ENCODE peak calls at places on chromosomes 2 and 18, in ten cellular contexts. O, H, T, Y, I, P, C, R, A and Z are unnamed samples.

GRCh38 chr2:178296394-178297090 is 102.2 kb downstream of the OSBPL6 start:
- DNase-seq in O (no peak), H (no peak), T (no peak), Y (peak), I (no peak), P (no peak), C (no peak), R (no peak), A (no peak), Z (no peak)

GRCh38 chr2:159946326-159946992 is 116.0 kb downstream of the PLA2R1 start:
- DNase-seq in O (peak), H (no peak), T (no peak), Y (no peak), I (no peak), P (no peak), C (peak), R (no peak), A (no peak), Z (no peak)

GRCh38 chr2:119338826-119339561 is 27.6 kb downstream of the C2orf76 start:
- DNase-seq in O (no peak), H (peak), T (no peak), Y (no peak), I (no peak), P (no peak), C (no peak), R (no peak), A (peak), Z (no peak)

GRCh38 chr2:623384-623922 is 53.8 kb downstream of the TMEM18 start:
- DNase-seq in O (no peak), H (no peak), T (no peak), Y (no peak), I (no peak), P (no peak), C (no peak), R (peak), A (no peak), Z (no peak)

GRCh38 chr2:199870581-199870980 is 19.6 kb upstream of the FTCDNL1 start:
- DNase-seq in O (no peak), H (no peak), T (no peak), Y (no peak), I (no peak), P (no peak), C (no peak), R (no peak), A (no peak), Z (no peak)

GRCh38 chr2:227862741-227863588 is 8.5 kb upstream of the DAW1 start:
- DNase-seq in O (peak), H (no peak), T (no peak), Y (peak), I (no peak), P (peak), C (peak), R (no peak), A (no peak), Z (no peak)

GRCh38 chr2:119426801-119427395 is 4.8 kb upstream of the TMEM37 start:
- DNase-seq in O (peak), H (peak), T (no peak), Y (no peak), I (peak), P (peak), C (no peak), R (peak), A (no peak), Z (no peak)

GRCh38 chr2:149832256-149832655 is 244.7 kb upstream of the MMADHC start:
- DNase-seq in O (no peak), H (no peak), T (no peak), Y (no peak), I (no peak), P (no peak), C (peak), R (no peak), A (no peak), Z (no peak)

GRCh38 chr18:38241736-38242135 is 676.1 kb upstream of the CELF4 start:
- DNase-seq in O (peak), H (no peak), T (no peak), Y (no peak), I (no peak), P (no peak), C (no peak), R (no peak), A (no peak), Z (no peak)

GRCh38 chr2:14684516-14684915 is 52.0 kb downstream of the LRATD1 start:
- DNase-seq in O (no peak), H (no peak), T (no peak), Y (no peak), I (no peak), P (no peak), C (no peak), R (no peak), A (no peak), Z (no peak)

GRCh38 chr2:189657867-189658266 is 3.4 kb upstream of the ASNSD1 start:
- DNase-seq in O (no peak), H (peak), T (no peak), Y (no peak), I (peak), P (no peak), C (peak), R (peak), A (peak), Z (no peak)

GRCh38 chr2:102425441-102426132 is 2.6 kb downstream of the IL18RAP start:
- DNase-seq in O (no peak), H (no peak), T (no peak), Y (no peak), I (no peak), P (no peak), C (no peak), R (no peak), A (no peak), Z (no peak)

GRCh38 chr2:229343661-229344060 is 72.6 kb upstream of the PID1 start:
- DNase-seq in O (no peak), H (no peak), T (no peak), Y (no peak), I (no peak), P (no peak), C (no peak), R (no peak), A (no peak), Z (no peak)

GRCh38 chr18:74526478-74526877 is 7.8 kb upstream of the CNDP1 start:
- DNase-seq in O (no peak), H (no peak), T (no peak), Y (no peak), I (peak), P (no peak), C (no peak), R (no peak), A (no peak), Z (no peak)

GRCh38 chr18:78721281-78721949 is 258.2 kb upstream of the SALL3 start:
- DNase-seq in O (no peak), H (no peak), T (no peak), Y (no peak), I (no peak), P (no peak), C (no peak), R (no peak), A (no peak), Z (no peak)

GRCh38 chr18:52334307-52334706 is 5.7 kb upstream of the DCC start:
- DNase-seq in O (no peak), H (no peak), T (no peak), Y (no peak), I (no peak), P (no peak), C (no peak), R (no peak), A (no peak), Z (no peak)
- TF ChIP-seq CTCF in O (no peak), H (no peak), T (no peak), Y (no peak), I (no peak), P (no peak), C (no peak), R (no peak), A (no peak), Z (no peak)

DNA sequence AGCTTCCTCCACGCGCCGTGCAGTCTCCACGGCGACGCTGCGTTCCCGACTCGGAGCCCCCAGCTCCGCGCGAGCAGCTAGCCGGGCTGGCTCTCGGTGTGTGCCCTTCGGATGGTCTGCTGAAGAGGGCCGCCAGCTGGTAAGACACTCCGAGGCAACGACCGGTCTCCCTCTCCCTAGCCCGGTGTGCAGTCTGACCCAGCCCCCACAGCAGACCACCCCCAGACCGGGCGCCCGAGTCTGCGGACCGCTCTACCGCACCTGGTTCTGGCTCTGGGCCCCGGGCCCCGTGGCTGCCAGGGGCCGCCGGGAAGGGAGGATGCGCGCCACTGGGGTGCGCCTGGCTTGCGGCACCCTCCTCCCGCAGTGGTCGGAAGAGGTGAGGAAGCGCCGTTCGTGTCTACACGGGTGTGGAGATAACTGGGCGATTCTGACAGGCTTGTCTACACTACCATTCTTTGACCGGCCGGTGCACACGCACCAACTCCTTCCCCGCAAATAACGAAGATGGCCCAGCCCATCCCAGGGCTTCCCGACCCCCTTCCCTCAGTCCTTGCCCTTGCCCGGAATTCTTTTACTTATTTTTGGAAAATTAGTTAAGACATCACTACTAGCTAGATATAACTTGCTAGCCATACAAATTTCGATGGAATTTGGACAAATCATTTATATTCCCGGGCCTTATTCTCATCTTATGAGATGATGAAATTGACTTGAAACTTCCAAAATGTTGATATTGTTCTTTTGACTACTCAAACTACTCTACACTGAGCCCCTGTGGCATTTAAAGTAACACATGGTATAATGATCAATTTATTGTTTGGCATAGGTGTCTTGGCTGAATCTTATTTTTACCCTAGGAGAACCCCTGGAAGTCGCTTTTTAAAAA is 1.1 kb downstream of the ERICH2 start:
- DNase-seq in O (peak), H (no peak), T (peak), Y (no peak), I (no peak), P (no peak), C (no peak), R (peak), A (no peak), Z (no peak)
- TF ChIP-seq CTCF in O (no peak), H (no peak), T (no peak), Y (no peak), I (no peak), P (no peak), C (no peak), R (no peak), A (no peak), Z (no peak)

DNA sequence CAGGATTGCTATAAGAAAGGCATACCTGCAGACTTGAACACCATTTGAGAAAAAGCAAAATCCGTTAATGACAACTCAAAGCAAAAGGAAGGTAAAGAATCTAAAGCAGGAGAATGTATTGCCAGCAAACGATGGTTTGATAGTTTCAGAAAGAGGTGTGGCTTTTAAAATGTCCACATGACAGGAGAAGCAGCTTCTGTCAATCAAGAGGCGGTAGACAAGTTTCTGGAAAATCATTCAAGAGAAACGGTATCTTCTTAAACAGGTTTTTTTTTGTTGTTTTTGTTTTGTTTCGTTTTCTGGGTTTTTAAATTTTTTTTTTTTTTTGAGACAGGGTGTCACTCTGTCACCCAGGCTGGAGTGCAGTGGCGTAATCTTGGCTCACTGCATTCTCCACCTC is 13.8 kb downstream of the CLEC4F start:
- DNase-seq in O (no peak), H (no peak), T (no peak), Y (no peak), I (no peak), P (no peak), C (no peak), R (no peak), A (no peak), Z (no peak)
- TF ChIP-seq CTCF in O (no peak), H (no peak), T (no peak), Y (no peak), I (no peak), P (no peak), C (no peak), R (no peak), A (no peak), Z (no peak)

GRCh38 chr2:126864861-126865260 is 33.8 kb upstream of the TEX51 start:
- DNase-seq in O (no peak), H (no peak), T (no peak), Y (no peak), I (no peak), P (no peak), C (no peak), R (peak), A (no peak), Z (no peak)
- TF ChIP-seq CTCF in O (peak), H (no peak), T (no peak), Y (no peak), I (no peak), P (no peak), C (peak), R (no peak), A (no peak), Z (no peak)

DNA sequence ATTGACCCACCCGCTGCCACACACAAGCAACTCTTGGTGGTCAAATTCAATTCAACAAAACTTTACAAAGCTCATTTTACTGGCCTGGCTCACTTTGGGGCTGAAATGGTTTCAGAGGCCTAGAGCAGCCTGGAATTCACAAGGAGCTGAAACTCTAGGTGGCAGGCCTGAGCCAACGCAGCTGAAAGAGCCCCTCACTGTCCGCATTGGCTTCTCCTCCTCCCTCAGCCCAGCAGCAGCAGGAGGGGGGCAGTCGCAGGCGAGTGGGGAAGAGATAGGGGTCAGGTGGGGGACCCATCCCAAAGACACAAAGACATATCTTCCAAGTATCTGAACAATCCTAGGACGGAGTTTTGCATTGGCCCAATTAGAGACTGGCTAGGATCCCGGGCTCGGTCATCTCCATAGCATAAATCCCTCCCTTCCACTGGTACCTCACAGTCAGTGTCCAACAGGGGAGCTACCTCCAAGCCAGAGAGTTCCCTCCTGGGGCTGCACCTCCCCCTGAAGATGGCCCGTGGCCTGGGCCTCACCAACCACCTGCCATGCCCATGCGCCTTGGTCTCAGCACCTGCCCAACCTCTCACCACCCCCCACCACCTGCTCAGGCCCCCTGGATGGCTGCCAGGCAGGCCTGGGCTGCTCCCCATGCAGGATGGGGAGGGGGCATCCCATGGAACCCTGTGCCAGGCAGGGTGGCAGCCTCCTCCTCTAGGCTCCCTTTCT is 113.4 kb downstream of the ZBTB7C start:
- DNase-seq in O (peak), H (no peak), T (peak), Y (no peak), I (no peak), P (no peak), C (peak), R (no peak), A (no peak), Z (peak)
- TF ChIP-seq CTCF in O (peak), H (no peak), T (no peak), Y (peak), I (no peak), P (no peak), C (peak), R (no peak), A (no peak), Z (peak)

GRCh38 chr2:158575051-158575635 is 118.4 kb downstream of the PKP4 start:
- DNase-seq in O (no peak), H (no peak), T (no peak), Y (no peak), I (no peak), P (no peak), C (peak), R (no peak), A (no peak), Z (no peak)

GRCh38 chr2:158578703-158579330 is 122.1 kb downstream of the PKP4 start:
- DNase-seq in O (no peak), H (no peak), T (no peak), Y (no peak), I (no peak), P (no peak), C (no peak), R (no peak), A (no peak), Z (no peak)

GRCh38 chr2:158569284-158569683 is 112.5 kb downstream of the PKP4 start:
- DNase-seq in O (no peak), H (no peak), T (no peak), Y (no peak), I (no peak), P (no peak), C (no peak), R (no peak), A (no peak), Z (no peak)

GRCh38 chr2:158570869-158571268 is 114.1 kb downstream of the PKP4 start:
- DNase-seq in O (no peak), H (no peak), T (no peak), Y (no peak), I (no peak), P (no peak), C (no peak), R (no peak), A (no peak), Z (no peak)

GRCh38 chr2:158573739-158574138 is 117.0 kb downstream of the PKP4 start:
- DNase-seq in O (no peak), H (no peak), T (no peak), Y (no peak), I (no peak), P (peak), C (no peak), R (no peak), A (no peak), Z (no peak)
- TF ChIP-seq CTCF in O (no peak), H (no peak), T (no peak), Y (no peak), I (no peak), P (no peak), C (no peak), R (no peak), A (no peak), Z (no peak)

GRCh38 chr18:25350561-25351201 is 1.3 kb downstream of the ZNF521 start:
- DNase-seq in O (peak), H (peak), T (peak), Y (peak), I (no peak), P (no peak), C (peak), R (no peak), A (no peak), Z (peak)

GRCh38 chr18:25352629-25353005 is 651 bp upstream of the ZNF521 start:
- DNase-seq in O (no peak), H (no peak), T (no peak), Y (no peak), I (no peak), P (no peak), C (no peak), R (no peak), A (no peak), Z (no peak)

GRCh38 chr18:25351280-25351772 is 640 bp downstream of the ZNF521 start:
- DNase-seq in O (peak), H (no peak), T (no peak), Y (no peak), I (no peak), P (no peak), C (no peak), R (no peak), A (no peak), Z (peak)

GRCh38 chr18:25353080-25353479 is 1.1 kb upstream of the ZNF521 start:
- DNase-seq in O (no peak), H (no peak), T (no peak), Y (no peak), I (no peak), P (no peak), C (no peak), R (no peak), A (no peak), Z (no peak)

GRCh38 chr18:25351773-25352628 is at the start of gene ZNF521:
- DNase-seq in O (peak), H (peak), T (peak), Y (peak), I (peak), P (peak), C (peak), R (peak), A (peak), Z (peak)
- TF ChIP-seq CTCF in O (peak), H (peak), T (peak), Y (peak), I (no peak), P (no peak), C (peak), R (no peak), A (no peak), Z (no peak)

GRCh38 chr2:127578411-127578810 is 42.9 kb downstream of the MYO7B start:
- DNase-seq in O (no peak), H (no peak), T (no peak), Y (no peak), I (no peak), P (no peak), C (no peak), R (no peak), A (no peak), Z (no peak)

GRCh38 chr2:127577973-127578372 is 42.5 kb downstream of the MYO7B start:
- DNase-seq in O (no peak), H (no peak), T (no peak), Y (no peak), I (peak), P (no peak), C (no peak), R (peak), A (no peak), Z (no peak)

GRCh38 chr2:127577503-127577902 is 42.0 kb downstream of the MYO7B start:
- DNase-seq in O (no peak), H (no peak), T (no peak), Y (no peak), I (peak), P (no peak), C (no peak), R (peak), A (no peak), Z (no peak)

GRCh38 chr2:127580167-127581049 is 44.9 kb downstream of the MYO7B start:
- DNase-seq in O (no peak), H (no peak), T (no peak), Y (no peak), I (peak), P (no peak), C (no peak), R (peak), A (no peak), Z (no peak)

GRCh38 chr2:127579231-127579630 is 43.7 kb downstream of the MYO7B start:
- DNase-seq in O (no peak), H (no peak), T (no peak), Y (no peak), I (no peak), P (no peak), C (no peak), R (no peak), A (no peak), Z (no peak)
- TF ChIP-seq CTCF in O (no peak), H (no peak), T (no peak), Y (no peak), I (no peak), P (no peak), C (no peak), R (no peak), A (no peak), Z (no peak)

GRCh38 chr2:86021396-86022378 is 84.0 kb downstream of the POLR1A start:
- DNase-seq in O (no peak), H (no peak), T (no peak), Y (no peak), I (no peak), P (no peak), C (no peak), R (peak), A (no peak), Z (no peak)

GRCh38 chr2:86025229-86025820 is 80.4 kb downstream of the POLR1A start:
- DNase-seq in O (peak), H (no peak), T (no peak), Y (no peak), I (no peak), P (no peak), C (no peak), R (no peak), A (no peak), Z (no peak)

GRCh38 chr2:86022661-86023365 is 82.9 kb downstream of the POLR1A start:
- DNase-seq in O (no peak), H (no peak), T (no peak), Y (no peak), I (no peak), P (no peak), C (no peak), R (peak), A (no peak), Z (no peak)

GRCh38 chr2:86020984-86021383 is 84.7 kb downstream of the POLR1A start:
- DNase-seq in O (peak), H (no peak), T (no peak), Y (peak), I (no peak), P (no peak), C (peak), R (peak), A (no peak), Z (no peak)

DNA sequence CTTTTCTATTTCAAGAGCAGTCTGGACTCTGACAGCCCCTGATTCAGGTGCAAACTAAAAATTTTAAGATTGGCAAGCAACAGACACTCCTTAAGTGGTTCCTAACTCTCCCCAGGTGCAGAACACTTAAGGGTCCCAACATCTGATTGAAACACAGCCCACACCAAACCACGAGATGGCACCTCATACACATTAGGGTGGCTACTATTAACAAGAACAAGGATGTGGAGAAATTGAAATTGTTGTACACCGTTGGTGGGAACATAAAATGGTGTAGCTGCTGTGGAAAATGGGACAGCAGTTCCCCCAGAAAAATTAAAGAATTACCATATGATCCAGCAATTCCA is 82.3 kb downstream of the POLR1A start:
- DNase-seq in O (no peak), H (no peak), T (no peak), Y (no peak), I (no peak), P (no peak), C (no peak), R (no peak), A (no peak), Z (no peak)
- TF ChIP-seq CTCF in O (no peak), H (no peak), T (no peak), Y (no peak), I (no peak), P (no peak), C (no peak), R (no peak), A (no peak), Z (no peak)